ENCODE peak calls at places on chromosome 1, in seven cellular contexts. One of them, this sample, is unnamed.

GRCh38 chr1:23167353-23168078 is 1.1 kb downstream of the LUZP1 start:
- DNase-seq in CD4-positive, CD25-positive, alpha-beta regulatory T cell: peak; percentile 32
- DNase-seq in cardiac fibroblast: peak; percentile 50
- DNase-seq in fibroblast of lung: peak; percentile 63
- DNase-seq in AG10803: peak; percentile 76
- DNase-seq in psoas muscle: peak; percentile 41
- DNase-seq in hepatocyte: peak; percentile 73
- DNase-seq in this sample: peak; percentile 84

GRCh38 chr1:158045639-158046038 is 52.2 kb downstream of the KIRREL1 start:
- DNase-seq in CD4-positive, CD25-positive, alpha-beta regulatory T cell: no peak
- DNase-seq in cardiac fibroblast: peak; percentile 46
- DNase-seq in fibroblast of lung: peak; percentile 59
- DNase-seq in AG10803: peak; percentile 75
- DNase-seq in psoas muscle: no peak
- DNase-seq in hepatocyte: peak; percentile 21
- DNase-seq in this sample: peak; percentile 40

GRCh38 chr1:110581637-110582036 is 24.5 kb downstream of the KCNA2 start:
- DNase-seq in CD4-positive, CD25-positive, alpha-beta regulatory T cell: no peak
- DNase-seq in cardiac fibroblast: no peak
- DNase-seq in fibroblast of lung: no peak
- DNase-seq in AG10803: no peak
- DNase-seq in psoas muscle: no peak
- DNase-seq in hepatocyte: no peak
- DNase-seq in this sample: no peak

GRCh38 chr1:31196685-31197084 is 43.0 kb downstream of the NKAIN1 start:
- DNase-seq in CD4-positive, CD25-positive, alpha-beta regulatory T cell: no peak
- DNase-seq in cardiac fibroblast: peak; percentile 85
- DNase-seq in fibroblast of lung: peak; percentile 19
- DNase-seq in AG10803: peak; percentile 80
- DNase-seq in psoas muscle: peak; percentile 54
- DNase-seq in hepatocyte: peak; percentile 5
- DNase-seq in this sample: no peak

GRCh38 chr1:1361233-1361981 is 3.1 kb upstream of the MXRA8 start:
- DNase-seq in CD4-positive, CD25-positive, alpha-beta regulatory T cell: no peak
- DNase-seq in cardiac fibroblast: no peak
- DNase-seq in fibroblast of lung: no peak
- DNase-seq in AG10803: no peak
- DNase-seq in psoas muscle: peak; percentile 20
- DNase-seq in hepatocyte: no peak
- DNase-seq in this sample: peak; percentile 41

GRCh38 chr1:109923131-109923945 is 12.7 kb downstream of the CSF1 start:
- DNase-seq in CD4-positive, CD25-positive, alpha-beta regulatory T cell: no peak
- DNase-seq in cardiac fibroblast: peak; percentile 26
- DNase-seq in fibroblast of lung: no peak
- DNase-seq in AG10803: no peak
- DNase-seq in psoas muscle: no peak
- DNase-seq in hepatocyte: no peak
- DNase-seq in this sample: no peak

GRCh38 chr1:178774263-178774662 is 49.2 kb downstream of the RALGPS2 start:
- DNase-seq in CD4-positive, CD25-positive, alpha-beta regulatory T cell: no peak
- DNase-seq in cardiac fibroblast: peak; percentile 67
- DNase-seq in fibroblast of lung: peak; percentile 61
- DNase-seq in AG10803: peak; percentile 38
- DNase-seq in psoas muscle: no peak
- DNase-seq in hepatocyte: peak; percentile 28
- DNase-seq in this sample: peak; percentile 76

GRCh38 chr1:53112271-53112774 is 30.1 kb downstream of the SLC1A7 start:
- DNase-seq in CD4-positive, CD25-positive, alpha-beta regulatory T cell: no peak
- DNase-seq in cardiac fibroblast: peak; percentile 90
- DNase-seq in fibroblast of lung: peak; percentile 56
- DNase-seq in AG10803: peak; percentile 98
- DNase-seq in psoas muscle: no peak
- DNase-seq in hepatocyte: no peak
- DNase-seq in this sample: peak; percentile 38

GRCh38 chr1:163036661-163037060 is 32.5 kb upstream of the RGS4 start:
- DNase-seq in CD4-positive, CD25-positive, alpha-beta regulatory T cell: no peak
- DNase-seq in cardiac fibroblast: peak; percentile 18
- DNase-seq in fibroblast of lung: no peak
- DNase-seq in AG10803: no peak
- DNase-seq in psoas muscle: no peak
- DNase-seq in hepatocyte: no peak
- DNase-seq in this sample: no peak

GRCh38 chr1:58442114-58442513 is 104.4 kb downstream of the OMA1 start:
- DNase-seq in CD4-positive, CD25-positive, alpha-beta regulatory T cell: no peak
- DNase-seq in cardiac fibroblast: no peak
- DNase-seq in fibroblast of lung: no peak
- DNase-seq in AG10803: peak; percentile 64
- DNase-seq in psoas muscle: no peak
- DNase-seq in hepatocyte: no peak
- DNase-seq in this sample: peak; percentile 44

GRCh38 chr1:212762839-212763238 is 28.7 kb downstream of the NSL1 start:
- DNase-seq in CD4-positive, CD25-positive, alpha-beta regulatory T cell: no peak
- DNase-seq in cardiac fibroblast: no peak
- DNase-seq in fibroblast of lung: no peak
- DNase-seq in AG10803: no peak
- DNase-seq in psoas muscle: no peak
- DNase-seq in hepatocyte: no peak
- DNase-seq in this sample: no peak

GRCh38 chr1:9282436-9282955 is 10.2 kb upstream of the SPSB1 start:
- DNase-seq in CD4-positive, CD25-positive, alpha-beta regulatory T cell: no peak
- DNase-seq in cardiac fibroblast: no peak
- DNase-seq in fibroblast of lung: no peak
- DNase-seq in AG10803: no peak
- DNase-seq in psoas muscle: no peak
- DNase-seq in hepatocyte: no peak
- DNase-seq in this sample: no peak

GRCh38 chr1:177849130-177849529 is 120.7 kb downstream of the SEC16B start:
- DNase-seq in CD4-positive, CD25-positive, alpha-beta regulatory T cell: no peak
- DNase-seq in cardiac fibroblast: peak; percentile 45
- DNase-seq in fibroblast of lung: peak; percentile 44
- DNase-seq in AG10803: peak; percentile 69
- DNase-seq in psoas muscle: no peak
- DNase-seq in hepatocyte: no peak
- DNase-seq in this sample: no peak

GRCh38 chr1:106717561-106717960 is 338.9 kb upstream of the PRMT6 start:
- DNase-seq in CD4-positive, CD25-positive, alpha-beta regulatory T cell: no peak
- DNase-seq in cardiac fibroblast: no peak
- DNase-seq in fibroblast of lung: peak; percentile 63
- DNase-seq in AG10803: peak; percentile 17
- DNase-seq in psoas muscle: no peak
- DNase-seq in hepatocyte: no peak
- DNase-seq in this sample: peak; percentile 51

GRCh38 chr1:109659997-109660755 is 4.3 kb downstream of the GSTM4 start:
- DNase-seq in CD4-positive, CD25-positive, alpha-beta regulatory T cell: no peak
- DNase-seq in cardiac fibroblast: no peak
- DNase-seq in fibroblast of lung: no peak
- DNase-seq in AG10803: no peak
- DNase-seq in psoas muscle: no peak
- DNase-seq in hepatocyte: no peak
- DNase-seq in this sample: no peak

GRCh38 chr1:110210604-110211502 is 739 bp downstream of the KCNC4 start:
- DNase-seq in CD4-positive, CD25-positive, alpha-beta regulatory T cell: peak; percentile 59
- DNase-seq in cardiac fibroblast: peak; percentile 29
- DNase-seq in fibroblast of lung: peak; percentile 14
- DNase-seq in AG10803: peak; percentile 43
- DNase-seq in psoas muscle: peak; percentile 50
- DNase-seq in hepatocyte: peak; percentile 56
- DNase-seq in this sample: peak; percentile 65

GRCh38 chr1:36486436-36487335 is 4.0 kb upstream of the CSF3R start:
- DNase-seq in CD4-positive, CD25-positive, alpha-beta regulatory T cell: no peak
- DNase-seq in cardiac fibroblast: peak; percentile 12
- DNase-seq in fibroblast of lung: peak; percentile 49
- DNase-seq in AG10803: no peak
- DNase-seq in psoas muscle: peak; percentile 49
- DNase-seq in hepatocyte: peak; percentile 86
- DNase-seq in this sample: peak; percentile 45

GRCh38 chr1:168235937-168236336 is 10.1 kb downstream of the SFT2D2 start:
- DNase-seq in CD4-positive, CD25-positive, alpha-beta regulatory T cell: no peak
- DNase-seq in cardiac fibroblast: no peak
- DNase-seq in fibroblast of lung: no peak
- DNase-seq in AG10803: no peak
- DNase-seq in psoas muscle: no peak
- DNase-seq in hepatocyte: peak; percentile 15
- DNase-seq in this sample: no peak

GRCh38 chr1:170114916-170115315 is 30.8 kb upstream of the NTMT2 start:
- DNase-seq in CD4-positive, CD25-positive, alpha-beta regulatory T cell: no peak
- DNase-seq in cardiac fibroblast: peak; percentile 66
- DNase-seq in fibroblast of lung: peak; percentile 39
- DNase-seq in AG10803: peak; percentile 40
- DNase-seq in psoas muscle: no peak
- DNase-seq in hepatocyte: peak; percentile 34
- DNase-seq in this sample: peak; percentile 60

GRCh38 chr1:28208818-28209441 is 23.9 kb downstream of the DNAJC8 start:
- DNase-seq in CD4-positive, CD25-positive, alpha-beta regulatory T cell: peak; percentile 39
- DNase-seq in cardiac fibroblast: peak; percentile 85
- DNase-seq in fibroblast of lung: peak; percentile 77
- DNase-seq in AG10803: peak; percentile 70
- DNase-seq in psoas muscle: peak; percentile 37
- DNase-seq in hepatocyte: peak; percentile 69
- DNase-seq in this sample: peak; percentile 70

GRCh38 chr1:179742291-179742690 is 800 bp upstream of the FAM163A start:
- DNase-seq in CD4-positive, CD25-positive, alpha-beta regulatory T cell: no peak
- DNase-seq in cardiac fibroblast: no peak
- DNase-seq in fibroblast of lung: no peak
- DNase-seq in AG10803: no peak
- DNase-seq in psoas muscle: no peak
- DNase-seq in hepatocyte: no peak
- DNase-seq in this sample: no peak

DNA sequence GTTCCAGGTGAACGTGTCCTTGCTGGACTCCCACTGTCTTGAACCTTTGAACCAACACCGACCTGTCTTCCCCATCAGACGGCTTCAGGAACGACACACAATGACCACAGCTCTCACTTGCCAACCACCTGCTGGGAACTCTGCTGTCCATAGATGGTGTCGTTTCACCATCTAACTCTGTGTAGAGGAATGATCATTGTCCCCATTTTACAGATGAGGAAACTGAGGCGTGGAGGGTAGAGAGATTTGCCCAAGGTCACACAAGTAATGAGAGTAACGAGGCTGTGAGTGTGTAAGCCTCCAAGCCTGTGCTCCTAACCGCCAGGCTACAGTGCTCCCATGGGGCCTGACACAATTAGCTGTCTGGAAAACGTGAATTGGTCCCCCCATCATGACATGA is 9.9 kb upstream of the PLEKHG5 start:
- DNase-seq in CD4-positive, CD25-positive, alpha-beta regulatory T cell: no peak
- DNase-seq in cardiac fibroblast: no peak
- DNase-seq in fibroblast of lung: no peak
- DNase-seq in AG10803: no peak
- DNase-seq in psoas muscle: no peak
- DNase-seq in hepatocyte: no peak
- DNase-seq in this sample: no peak
- H3K4me3 ChIP-seq in CD4-positive, CD25-positive, alpha-beta regulatory T cell: no peak overlapping the region
- H3K4me3 ChIP-seq in cardiac fibroblast: no peak overlapping the region
- H3K4me3 ChIP-seq in fibroblast of lung: no peak overlapping the region
- H3K4me3 ChIP-seq in AG10803: no peak overlapping the region
- H3K4me3 ChIP-seq in psoas muscle: no peak overlapping the region
- H3K4me3 ChIP-seq in hepatocyte: no peak overlapping the region
- H3K4me3 ChIP-seq in this sample: no peak overlapping the region

GRCh38 chr1:241674805-241675384 is 22.8 kb downstream of the WDR64 start:
- DNase-seq in CD4-positive, CD25-positive, alpha-beta regulatory T cell: no peak
- DNase-seq in cardiac fibroblast: no peak
- DNase-seq in fibroblast of lung: no peak
- DNase-seq in AG10803: no peak
- DNase-seq in psoas muscle: no peak
- DNase-seq in hepatocyte: no peak
- DNase-seq in this sample: no peak
- H3K4me3 ChIP-seq in CD4-positive, CD25-positive, alpha-beta regulatory T cell: no peak overlapping the region
- H3K4me3 ChIP-seq in cardiac fibroblast: no peak overlapping the region
- H3K4me3 ChIP-seq in fibroblast of lung: no peak overlapping the region
- H3K4me3 ChIP-seq in AG10803: no peak overlapping the region
- H3K4me3 ChIP-seq in psoas muscle: no peak overlapping the region
- H3K4me3 ChIP-seq in hepatocyte: no peak overlapping the region
- H3K4me3 ChIP-seq in this sample: no peak overlapping the region

GRCh38 chr1:182664281-182664680 is 20.1 kb downstream of the RGS8 start:
- DNase-seq in CD4-positive, CD25-positive, alpha-beta regulatory T cell: no peak
- DNase-seq in cardiac fibroblast: no peak
- DNase-seq in fibroblast of lung: no peak
- DNase-seq in AG10803: no peak
- DNase-seq in psoas muscle: no peak
- DNase-seq in hepatocyte: no peak
- DNase-seq in this sample: no peak

GRCh38 chr1:182666736-182667135 is 17.7 kb downstream of the RGS8 start:
- DNase-seq in CD4-positive, CD25-positive, alpha-beta regulatory T cell: no peak
- DNase-seq in cardiac fibroblast: no peak
- DNase-seq in fibroblast of lung: no peak
- DNase-seq in AG10803: no peak
- DNase-seq in psoas muscle: no peak
- DNase-seq in hepatocyte: no peak
- DNase-seq in this sample: no peak

GRCh38 chr1:182658055-182658454 is 26.3 kb downstream of the RGS8 start:
- DNase-seq in CD4-positive, CD25-positive, alpha-beta regulatory T cell: no peak
- DNase-seq in cardiac fibroblast: no peak
- DNase-seq in fibroblast of lung: no peak
- DNase-seq in AG10803: no peak
- DNase-seq in psoas muscle: no peak
- DNase-seq in hepatocyte: no peak
- DNase-seq in this sample: no peak

GRCh38 chr1:182657026-182657425 is 27.4 kb downstream of the RGS8 start:
- DNase-seq in CD4-positive, CD25-positive, alpha-beta regulatory T cell: no peak
- DNase-seq in cardiac fibroblast: no peak
- DNase-seq in fibroblast of lung: no peak
- DNase-seq in AG10803: no peak
- DNase-seq in psoas muscle: no peak
- DNase-seq in hepatocyte: no peak
- DNase-seq in this sample: no peak

DNA sequence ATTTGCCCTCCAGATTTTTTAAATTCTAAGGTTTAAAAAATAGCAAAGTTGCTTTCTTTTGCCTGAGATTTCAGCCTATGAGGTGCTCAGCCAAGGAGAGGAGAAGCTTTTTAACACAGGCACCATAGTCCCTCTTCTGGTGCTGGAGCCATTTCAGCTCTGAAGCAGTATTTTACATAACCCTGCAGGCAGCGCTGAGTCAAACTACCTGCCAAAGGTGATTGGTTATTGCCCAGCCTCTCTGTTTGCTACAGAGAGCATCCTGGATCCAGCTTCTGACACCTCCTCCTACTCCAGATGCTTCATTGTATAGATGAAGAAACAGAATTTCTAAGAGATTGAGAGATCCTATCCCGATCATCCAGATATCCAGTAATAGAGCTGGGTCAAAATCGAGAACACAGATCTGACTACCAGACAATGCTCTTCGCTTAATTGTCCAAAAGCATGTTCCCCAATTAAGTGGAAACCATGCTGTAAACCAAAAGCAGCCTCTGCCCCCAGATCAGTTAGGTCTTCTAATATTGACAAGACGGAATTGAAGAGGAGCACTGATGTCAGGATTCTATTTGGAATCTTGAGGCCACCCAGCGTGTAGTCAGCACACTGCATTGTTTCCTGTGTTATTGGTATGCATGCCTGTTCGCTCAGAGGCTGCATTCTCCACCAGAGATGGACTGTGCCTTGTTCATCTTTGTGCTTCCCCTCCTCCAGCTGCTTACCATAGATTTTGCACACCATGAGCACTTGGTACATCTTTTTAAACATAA is 22.1 kb downstream of the RGS8 start:
- DNase-seq in CD4-positive, CD25-positive, alpha-beta regulatory T cell: no peak
- DNase-seq in cardiac fibroblast: no peak
- DNase-seq in fibroblast of lung: no peak
- DNase-seq in AG10803: no peak
- DNase-seq in psoas muscle: no peak
- DNase-seq in hepatocyte: no peak
- DNase-seq in this sample: no peak
- H3K4me3 ChIP-seq in CD4-positive, CD25-positive, alpha-beta regulatory T cell: no peak overlapping the region
- H3K4me3 ChIP-seq in cardiac fibroblast: no peak overlapping the region
- H3K4me3 ChIP-seq in fibroblast of lung: no peak overlapping the region
- H3K4me3 ChIP-seq in AG10803: no peak overlapping the region
- H3K4me3 ChIP-seq in psoas muscle: no peak overlapping the region
- H3K4me3 ChIP-seq in hepatocyte: no peak overlapping the region
- H3K4me3 ChIP-seq in this sample: no peak overlapping the region

GRCh38 chr1:77538956-77539509 is 143.4 kb downstream of the ZZZ3 start:
- DNase-seq in CD4-positive, CD25-positive, alpha-beta regulatory T cell: no peak
- DNase-seq in cardiac fibroblast: peak; percentile 94
- DNase-seq in fibroblast of lung: peak; percentile 84
- DNase-seq in AG10803: peak; percentile 96
- DNase-seq in psoas muscle: peak; percentile 35
- DNase-seq in hepatocyte: peak; percentile 20
- DNase-seq in this sample: peak; percentile 84
- H3K4me3 ChIP-seq in CD4-positive, CD25-positive, alpha-beta regulatory T cell: no peak overlapping the region
- H3K4me3 ChIP-seq in cardiac fibroblast: no peak overlapping the region
- H3K4me3 ChIP-seq in fibroblast of lung: peak overlapping the region; percentile 2
- H3K4me3 ChIP-seq in AG10803: peak overlapping the region; percentile 32
- H3K4me3 ChIP-seq in psoas muscle: no peak overlapping the region
- H3K4me3 ChIP-seq in hepatocyte: no peak overlapping the region
- H3K4me3 ChIP-seq in this sample: peak overlapping the region; percentile 55